ENCODE peak calls at places on chromosomes 1 and 21, in seven cellular contexts. G is A549, Y is stomach, T is GM12878, N is ovary, J is esophagus muscularis mucosa, B is K562. Z is an unnamed sample.

GRCh38 chr1:41498809-41499208 is 14.3 kb upstream of the EDN2 start:
- DNase-seq in G (peak; percentile 48), Y (peak; percentile 85), T (no peak), J (no peak), N (no peak), B (no peak), Z (no peak)

GRCh38 chr1:65722461-65722860 is 70.2 kb upstream of the PDE4B start:
- DNase-seq in J (no peak), Y (no peak), G (no peak), B (no peak), T (no peak), N (no peak), Z (no peak)

GRCh38 chr1:171814692-171815091 is 26.6 kb upstream of the DNM3 start:
- DNase-seq in T (no peak), N (no peak), G (no peak), J (no peak), B (no peak), Y (no peak), Z (no peak)

GRCh38 chr1:17232759-17233661 is 15.9 kb upstream of the PADI3 start:
- DNase-seq in J (no peak), B (no peak), G (peak; percentile 91), Y (no peak), N (no peak), T (no peak), Z (no peak)

GRCh38 chr21:44083631-44084291 is 23.4 kb upstream of the PWP2 start:
- DNase-seq in T (no peak), N (no peak), Y (peak; percentile 53), B (no peak), G (no peak), J (no peak), Z (no peak)

GRCh38 chr1:198889102-198889501 is 250.3 kb downstream of the PTPRC start:
- DNase-seq in J (no peak), B (no peak), G (no peak), T (no peak), Y (no peak), N (no peak), Z (no peak)

GRCh38 chr1:173333581-173333980 is 126.5 kb upstream of the TNFSF4 start:
- DNase-seq in G (no peak), B (no peak), T (peak; percentile 53), Y (no peak), J (no peak), N (no peak), Z (no peak)

GRCh38 chr1:116002781-116003455 is 26.6 kb downstream of the SLC22A15 start:
- DNase-seq in Y (peak; percentile 55), B (no peak), T (no peak), N (no peak), G (no peak), J (no peak), Z (no peak)

GRCh38 chr21:33265664-33266049 is 510 bp upstream of the IL10RB start:
- DNase-seq in N (no peak), T (peak; percentile 68), Y (peak; percentile 44), J (no peak), G (no peak), B (peak; percentile 48), Z (peak; percentile 54)

GRCh38 chr1:212456166-212456528 is 23.4 kb downstream of the NENF start:
- DNase-seq in N (no peak), T (no peak), B (no peak), J (no peak), G (no peak), Y (no peak), Z (no peak)

GRCh38 chr1:234970371-234970730 is 158.3 kb downstream of the TOMM20 start:
- DNase-seq in Y (no peak), J (no peak), N (no peak), T (no peak), G (no peak), B (no peak), Z (no peak)

GRCh38 chr1:228393268-228393699 is 13.4 kb downstream of the TRIM11 start:
- DNase-seq in B (no peak), J (no peak), G (peak; percentile 56), T (no peak), N (no peak), Y (peak; percentile 56), Z (no peak)

GRCh38 chr1:50651476-50652263 is 228.4 kb upstream of the DMRTA2 start:
- DNase-seq in T (no peak), J (no peak), B (no peak), N (no peak), Y (no peak), G (no peak), Z (no peak)

GRCh38 chr21:35208810-35209517 is 159.9 kb upstream of the RUNX1 start:
- DNase-seq in N (no peak), J (no peak), G (no peak), T (no peak), B (no peak), Y (no peak), Z (no peak)

GRCh38 chr1:79422726-79423125 is 416.2 kb upstream of the ADGRL4 start:
- DNase-seq in B (no peak), N (no peak), T (no peak), Y (no peak), J (no peak), G (no peak), Z (no peak)

GRCh38 chr1:193971595-193971994 is 785.2 kb upstream of the B3GALT2 start:
- DNase-seq in G (peak; percentile 87), J (no peak), T (no peak), N (no peak), Y (no peak), B (no peak), Z (no peak)

GRCh38 chr1:41741244-41741643 is 177.5 kb downstream of the HIVEP3 start:
- DNase-seq in J (no peak), G (no peak), B (no peak), T (no peak), Y (no peak), N (no peak), Z (no peak)

GRCh38 chr1:20950689-20951088 is 163.6 kb upstream of the HP1BP3 start:
- DNase-seq in Y (no peak), N (no peak), G (no peak), B (no peak), J (no peak), T (no peak), Z (no peak)

GRCh38 chr1:54557956-54558355 is 9.9 kb downstream of the ACOT11 start:
- DNase-seq in B (no peak), Y (no peak), N (no peak), J (no peak), T (no peak), G (no peak), Z (no peak)
- TF ChIP-seq EP300 in B (no peak), Y (no peak), N (no peak), J (peak; percentile 91), T (no peak), G (no peak), Z (no peak)

GRCh38 chr1:245585252-245585959 is 430.6 kb downstream of the KIF26B start:
- DNase-seq in T (no peak), B (no peak), Y (no peak), G (peak; percentile 62), N (no peak), J (no peak), Z (no peak)

GRCh38 chr1:245580651-245581050 is 425.9 kb downstream of the KIF26B start:
- DNase-seq in B (no peak), T (no peak), G (no peak), Y (no peak), J (no peak), N (no peak), Z (no peak)

GRCh38 chr1:245579881-245580280 is 425.1 kb downstream of the KIF26B start:
- DNase-seq in T (no peak), N (no peak), G (no peak), B (no peak), J (no peak), Y (no peak), Z (no peak)

GRCh38 chr1:245583575-245584330 is 429.0 kb downstream of the KIF26B start:
- DNase-seq in J (no peak), G (peak; percentile 26), B (no peak), N (no peak), Y (no peak), T (no peak), Z (no peak)

DNA sequence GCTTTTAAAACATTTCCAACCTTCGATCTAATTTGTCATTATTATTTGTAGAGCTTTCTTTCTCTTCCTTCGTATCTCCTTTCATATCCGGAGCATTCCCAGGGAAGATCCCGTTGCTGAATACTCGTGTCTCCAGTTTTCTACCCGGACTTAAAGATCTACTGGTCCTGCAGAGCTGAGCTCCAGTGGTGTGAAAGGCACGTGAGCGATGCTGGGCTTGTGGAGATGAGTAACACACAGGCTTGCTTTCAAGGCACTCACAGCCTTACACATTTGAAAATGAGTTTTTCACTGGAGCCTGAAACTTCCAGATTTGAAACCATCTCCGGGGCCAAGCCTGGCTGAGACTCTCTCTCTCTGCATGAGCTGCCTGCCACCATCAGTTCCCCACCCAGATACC is 428.3 kb downstream of the KIF26B start:
- DNase-seq in Y (no peak), G (no peak), T (no peak), N (no peak), J (no peak), B (no peak), Z (no peak)
- H3K4me1 ChIP-seq in Y (peaks cover 5% of the 10 kb centered on the region), G (peaks cover 15% of the 10 kb centered on the region), T (no peaks in the 10 kb centered on the region), N (peaks cover 1% of the 10 kb centered on the region), J (no peaks in the 10 kb centered on the region), B (no peaks in the 10 kb centered on the region), Z (no peaks in the 10 kb centered on the region)

DNA sequence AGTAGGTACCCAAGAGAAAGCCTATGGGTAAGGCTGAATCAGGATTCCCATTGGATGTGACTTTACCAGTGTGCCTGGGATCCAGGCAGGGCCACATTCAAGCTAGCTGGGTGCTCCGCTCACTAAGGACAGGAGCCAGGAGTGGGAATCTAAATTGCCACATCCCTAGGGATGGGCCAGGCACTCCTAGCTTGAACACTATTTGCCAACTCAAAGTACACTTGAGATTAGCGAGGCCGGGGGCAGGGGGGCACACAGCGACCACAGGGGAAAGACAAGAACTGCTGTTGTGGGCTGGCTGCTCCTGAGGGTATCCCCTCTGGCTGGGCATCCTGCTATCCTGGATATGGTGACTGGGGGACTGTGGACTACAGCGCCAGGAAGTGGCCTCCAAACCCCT is 4.3 kb downstream of the SLC45A3 start:
- DNase-seq in N (no peak), G (no peak), T (no peak), Y (no peak), J (no peak), B (no peak), Z (no peak)
- TF ChIP-seq EP300 in N (no peak), G (no peak), T (no peak), Y (no peak), J (no peak), B (no peak), Z (no peak)

DNA sequence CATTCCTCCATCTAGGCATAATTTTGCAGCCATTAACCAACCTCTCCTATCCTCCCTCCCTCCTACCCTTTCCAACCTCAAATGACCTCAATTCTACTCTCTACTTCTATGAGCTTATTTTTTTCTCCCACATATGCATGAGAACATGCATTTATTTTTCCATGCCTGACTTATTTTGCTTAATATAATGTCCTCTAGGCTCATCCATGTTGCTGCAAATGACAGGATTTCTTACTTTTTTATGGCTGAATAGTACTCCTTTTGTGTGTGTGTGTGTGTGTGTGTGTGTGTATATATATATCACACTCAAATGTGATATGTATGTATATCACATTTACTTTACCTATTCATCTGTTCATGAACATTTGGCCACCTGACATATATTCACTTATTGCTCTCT is 339.4 kb downstream of the SIPA1L2 start:
- DNase-seq in B (no peak), T (no peak), J (no peak), Y (no peak), N (no peak), G (no peak), Z (no peak)
- H3K4me1 ChIP-seq in B (no peaks in the 10 kb centered on the region), T (no peaks in the 10 kb centered on the region), J (no peaks in the 10 kb centered on the region), Y (no peaks in the 10 kb centered on the region), N (no peaks in the 10 kb centered on the region), G (peaks cover 26% of the 10 kb centered on the region), Z (no peaks in the 10 kb centered on the region)